ENCODE peak calls at places on chromosomes 6 and 20, in ten cellular contexts. F, M, R, N, A, H, J, X, L and W are unnamed samples.

GRCh38 chr6:158414900-158415299 is 102.6 kb downstream of the TULP4 start:
- DNase-seq in L (peak; percentile 13), A (no peak), H (no peak), R (no peak), F (no peak), J (no peak), X (no peak), M (no peak), N (no peak), W (no peak)

GRCh38 chr6:134060491-134061106 is 8.2 kb upstream of the SLC2A12 start:
- DNase-seq in J (no peak), X (no peak), M (no peak), F (no peak), R (no peak), N (no peak), L (no peak), A (peak; percentile 79), H (no peak), W (no peak)

GRCh38 chr20:38217791-38218565 is 42.6 kb downstream of the KIAA1755 start:
- DNase-seq in J (peak; percentile 24), A (peak; percentile 50), L (peak; percentile 83), H (no peak), X (no peak), R (peak; percentile 58), F (peak; percentile 92), N (peak; percentile 43), M (peak; percentile 41), W (peak; percentile 68)

GRCh38 chr20:6698056-6698455 is 69.4 kb upstream of the BMP2 start:
- DNase-seq in J (no peak), N (no peak), X (no peak), M (no peak), R (no peak), L (no peak), F (no peak), H (no peak), A (peak; percentile 42), W (no peak)

GRCh38 chr20:57030611-57031600 is 235.5 kb downstream of the BMP7 start:
- DNase-seq in F (no peak), J (peak; percentile 18), A (no peak), R (no peak), X (no peak), M (no peak), L (no peak), H (no peak), N (no peak), W (no peak)

GRCh38 chr20:38201356-38201755 is 36.3 kb upstream of the TGM2 start:
- DNase-seq in N (no peak), L (peak; percentile 61), H (no peak), J (no peak), A (no peak), R (peak; percentile 50), F (peak; percentile 72), X (no peak), M (peak; percentile 55), W (no peak)

GRCh38 chr6:108114861-108115597 is 40.5 kb upstream of the OSTM1 start:
- DNase-seq in N (peak; percentile 68), A (peak; percentile 87), H (peak; percentile 55), R (peak; percentile 36), M (peak; percentile 76), J (peak; percentile 48), X (no peak), L (peak; percentile 8), F (no peak), W (no peak)

GRCh38 chr20:33569290-33570094 is 79.6 kb downstream of the CBFA2T2 start:
- DNase-seq in J (no peak), H (no peak), X (peak; percentile 42), M (no peak), N (no peak), R (no peak), F (no peak), L (no peak), A (peak; percentile 28), W (no peak)

GRCh38 chr6:135176464-135176863 is 4.6 kb upstream of the MYB start:
- DNase-seq in A (no peak), N (no peak), R (no peak), H (no peak), L (no peak), X (peak; percentile 36), J (no peak), M (no peak), F (no peak), W (no peak)

GRCh38 chr6:16854986-16855385 is 93.7 kb upstream of the ATXN1 start:
- DNase-seq in H (no peak), J (no peak), R (no peak), F (no peak), A (no peak), M (no peak), X (no peak), N (no peak), L (no peak), W (no peak)

GRCh38 chr6:88577461-88577860 is 386.0 kb downstream of the RNGTT start:
- DNase-seq in N (no peak), F (no peak), H (no peak), A (no peak), X (no peak), L (no peak), J (no peak), M (no peak), R (no peak), W (no peak)
- H3K27ac ChIP-seq in N (no peak overlapping the region), F (no peak overlapping the region), H (no peak overlapping the region), A (no peak overlapping the region), X (no peak overlapping the region), L (no peak overlapping the region), J (no peak overlapping the region), M (no peak overlapping the region), R (no peak overlapping the region), W (no peak overlapping the region)

GRCh38 chr6:25180630-25181375 is 98.4 kb upstream of the CARMIL1 start:
- DNase-seq in F (no peak), M (no peak), N (no peak), R (no peak), A (no peak), J (no peak), H (no peak), X (no peak), L (no peak), W (no peak)

GRCh38 chr6:25179051-25179778 is 100.0 kb upstream of the CARMIL1 start:
- DNase-seq in R (no peak), H (no peak), L (no peak), M (no peak), N (no peak), J (no peak), A (no peak), X (no peak), F (no peak), W (no peak)

GRCh38 chr6:25177629-25178028 is 101.5 kb upstream of the CARMIL1 start:
- DNase-seq in X (no peak), F (no peak), H (no peak), J (no peak), N (no peak), R (no peak), A (no peak), L (no peak), M (no peak), W (no peak)

GRCh38 chr6:25178336-25178735 is 100.8 kb upstream of the CARMIL1 start:
- DNase-seq in R (no peak), H (no peak), A (no peak), N (no peak), J (peak; percentile 20), M (no peak), X (no peak), L (no peak), F (no peak), W (no peak)

DNA sequence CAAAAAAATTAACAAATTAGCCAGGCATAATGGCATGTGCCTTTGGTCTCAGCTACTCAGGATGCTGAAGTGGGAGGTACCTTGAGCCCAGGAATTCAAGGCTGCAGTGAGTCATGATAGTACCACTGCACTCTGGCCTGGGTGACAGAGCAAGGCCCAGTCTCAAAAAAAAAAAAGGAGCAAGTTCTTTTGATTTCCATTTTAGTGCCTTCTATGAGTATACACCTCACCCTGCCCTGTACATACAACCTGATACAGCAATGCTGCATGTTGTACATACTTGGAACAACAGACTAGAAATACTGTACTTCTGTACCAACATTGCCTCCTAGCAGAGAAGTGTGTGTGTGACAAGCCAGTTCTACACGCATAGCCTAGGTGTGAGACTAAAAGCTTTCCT is 97.3 kb upstream of the CARMIL1 start:
- DNase-seq in L (no peak), N (no peak), H (no peak), A (no peak), X (no peak), M (peak; percentile 64), R (no peak), F (no peak), J (no peak), W (no peak)
- TF ChIP-seq CTCF in L (no peak), N (no peak), H (no peak), A (no peak), X (no peak), M (no peak), R (no peak), F (no peak), J (no peak), W (no peak)

GRCh38 chr6:43950731-43951062 is 176.6 kb downstream of the MRPL14 start:
- DNase-seq in F (peak; percentile 47), A (no peak), M (no peak), J (no peak), N (no peak), R (no peak), L (no peak), H (no peak), X (no peak), W (no peak)

GRCh38 chr6:43951063-43951755 is 176.0 kb downstream of the MRPL14 start:
- DNase-seq in F (peak; percentile 71), J (peak; percentile 90), H (peak; percentile 60), L (no peak), A (peak; percentile 86), X (peak; percentile 28), R (no peak), M (peak; percentile 85), N (peak; percentile 68), W (no peak)

GRCh38 chr6:43948527-43949450 is 178.5 kb downstream of the MRPL14 start:
- DNase-seq in A (no peak), R (no peak), H (no peak), M (no peak), L (peak; percentile 24), J (no peak), N (no peak), X (no peak), F (peak; percentile 50), W (no peak)

GRCh38 chr6:43949451-43950110 is 177.7 kb downstream of the MRPL14 start:
- DNase-seq in X (no peak), R (no peak), A (no peak), M (no peak), N (no peak), L (no peak), H (no peak), J (no peak), F (no peak), W (no peak)

DNA sequence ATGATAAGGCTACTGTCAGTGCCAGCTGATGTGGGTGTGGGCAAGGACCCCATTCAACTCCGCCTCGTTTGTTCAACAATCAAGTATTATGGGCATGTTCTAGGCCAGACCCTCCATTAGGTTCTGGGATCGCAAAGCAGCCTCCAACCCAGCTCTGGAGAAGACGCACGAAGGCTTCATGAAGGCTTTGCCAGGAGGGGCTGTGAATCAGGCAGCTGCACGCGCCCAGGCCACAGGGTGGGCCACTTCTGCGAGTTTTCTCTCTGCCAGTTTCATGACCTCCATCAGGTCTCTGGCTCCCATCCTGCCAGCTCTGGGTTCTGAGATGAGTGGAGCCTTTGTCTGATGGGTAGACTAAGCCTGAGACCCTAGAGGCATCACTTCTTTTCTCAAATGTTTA is 177.0 kb downstream of the MRPL14 start:
- DNase-seq in L (no peak), J (no peak), F (no peak), N (no peak), M (no peak), X (no peak), H (no peak), R (no peak), A (no peak), W (no peak)
- H3K27ac ChIP-seq in L (no peak overlapping the region), J (no peak overlapping the region), F (no peak overlapping the region), N (no peak overlapping the region), M (no peak overlapping the region), X (no peak overlapping the region), H (no peak overlapping the region), R (no peak overlapping the region), A (no peak overlapping the region), W (no peak overlapping the region)

GRCh38 chr6:27687154-27688013 is 214.5 kb upstream of the ZNF184 start:
- DNase-seq in M (peak; percentile 58), X (peak; percentile 87), L (no peak), F (peak; percentile 78), H (peak; percentile 54), A (peak; percentile 97), R (peak; percentile 54), N (peak; percentile 49), J (peak; percentile 89), W (no peak)
- TF ChIP-seq CTCF in M (peak; percentile 17), X (peak; percentile 83), L (peak; percentile 65), F (no peak), H (peak; percentile 51), A (peak; percentile 77), R (peak; percentile 8), N (no peak), J (peak; percentile 78), W (peak; percentile 25)